ENCODE peak calls at places on chromosomes 6 and 20, in six cellular contexts. C is left lung; U is activated CD8-positive, alpha-beta T cell treated with anti-CD3 and anti-CD28 coated beads for 36 hours; F is MM.1S; D is upper lobe of right lung; W is astrocyte of the spinal cord. T is an unnamed sample.
A peak's percentile ranks its signal among the peaks of the same experiment; 100 is the strongest.

GRCh38 chr6:47292944-47293343 is 16.8 kb downstream of the TNFRSF21 start:
- DNase-seq in W (no peak), U (no peak), C (no peak), D (no peak), F (no peak), T (no peak)

GRCh38 chr6:9795880-9796279 is 619.0 kb downstream of the TFAP2A start:
- DNase-seq in F (no peak), U (no peak), C (no peak), W (peak; percentile 11), D (no peak), T (no peak)

GRCh38 chr6:98636941-98637340 is 197.4 kb upstream of the POU3F2 start:
- DNase-seq in F (no peak), D (no peak), C (no peak), U (no peak), W (no peak), T (no peak)

GRCh38 chr6:153989989-153990388 is 49.1 kb upstream of the OPRM1 start:
- DNase-seq in U (no peak), C (no peak), W (no peak), F (no peak), D (no peak), T (no peak)

GRCh38 chr6:4145083-4145482 is 9.7 kb upstream of the ECI2 start:
- DNase-seq in W (no peak), C (no peak), U (no peak), D (no peak), F (no peak), T (no peak)

GRCh38 chr6:27138398-27138797 is 109.1 kb upstream of the PRSS16 start:
- DNase-seq in U (no peak), W (no peak), D (no peak), F (no peak), C (no peak), T (no peak)

GRCh38 chr6:154938245-154938583 is 56.9 kb upstream of the TIAM2 start:
- DNase-seq in C (no peak), F (no peak), W (no peak), U (no peak), D (peak; percentile 68), T (no peak)

GRCh38 chr6:28683945-28684538 is 158.4 kb downstream of the GPX5 start:
- DNase-seq in F (peak; percentile 54), W (peak; percentile 32), D (no peak), C (no peak), U (no peak), T (no peak)

GRCh38 chr20:36439040-36439730 is 102.1 kb upstream of the MYL9 start:
- DNase-seq in C (peak; percentile 89), W (peak; percentile 42), F (peak; percentile 49), U (peak; percentile 84), D (peak; percentile 80), T (peak; percentile 58)

GRCh38 chr20:37915800-37916570 is 13.1 kb downstream of the VSTM2L start:
- DNase-seq in W (no peak), D (no peak), C (no peak), F (no peak), U (no peak), T (no peak)

GRCh38 chr20:911882-912600 is 4.1 kb downstream of the ANGPT4 start:
- DNase-seq in W (no peak), C (no peak), F (no peak), D (no peak), U (peak; percentile 31), T (no peak)

GRCh38 chr6:129893513-129894098 is 32.5 kb upstream of the TMEM244 start:
- DNase-seq in C (no peak), W (peak; percentile 43), F (peak; percentile 41), U (no peak), D (no peak), T (no peak)

GRCh38 chr20:44730441-44730840 is 15.2 kb upstream of the KCNK15 start:
- DNase-seq in U (no peak), F (no peak), W (peak; percentile 75), C (no peak), D (no peak), T (no peak)

GRCh38 chr6:136533487-136533886 is 16.7 kb downstream of the MAP7 start:
- DNase-seq in C (no peak), U (no peak), F (no peak), W (no peak), D (no peak), T (no peak)

GRCh38 chr6:111784423-111784822 is 88.8 kb downstream of the FYN start:
- DNase-seq in W (no peak), F (no peak), U (no peak), C (no peak), D (no peak), T (no peak)

GRCh38 chr6:28772480-28773381 is 151.1 kb downstream of the TRIM27 start:
- DNase-seq in W (no peak), C (no peak), F (no peak), U (no peak), D (no peak), T (no peak)

GRCh38 chr20:58891686-58892125 is 39.2 kb downstream of the GNAS start:
- DNase-seq in C (peak; percentile 74), F (peak; percentile 40), U (peak; percentile 50), W (no peak), D (peak; percentile 72), T (peak; percentile 45)

GRCh38 chr20:18428490-18429173 is 38.2 kb downstream of the DZANK1 start:
- DNase-seq in U (no peak), F (no peak), W (peak; percentile 40), D (no peak), C (no peak), T (no peak)

GRCh38 chr6:2733324-2733723 is 17.4 kb downstream of the MYLK4 start:
- DNase-seq in D (peak; percentile 80), C (peak; percentile 79), U (peak; percentile 79), F (no peak), W (no peak), T (peak; percentile 52)

GRCh38 chr6:138869343-138869742 is 73.5 kb downstream of the ECT2L start:
- DNase-seq in U (no peak), F (no peak), W (no peak), C (no peak), D (no peak), T (no peak)

GRCh38 chr20:44104807-44105517 is 82.0 kb downstream of the JPH2 start:
- DNase-seq in F (no peak), D (no peak), U (no peak), C (no peak), W (peak; percentile 59), T (no peak)

GRCh38 chr20:5811746-5812145 is 61.5 kb downstream of the SHLD1 start:
- DNase-seq in U (no peak), W (no peak), D (no peak), C (no peak), F (no peak), T (no peak)

GRCh38 chr20:5809495-5809894 is 59.3 kb downstream of the SHLD1 start:
- DNase-seq in U (no peak), F (no peak), D (no peak), C (no peak), W (no peak), T (no peak)

GRCh38 chr20:5808901-5809300 is 58.7 kb downstream of the SHLD1 start:
- DNase-seq in W (no peak), D (no peak), C (no peak), F (no peak), U (no peak), T (no peak)

GRCh38 chr20:5807431-5807830 is 57.2 kb downstream of the SHLD1 start:
- DNase-seq in U (no peak), D (no peak), W (no peak), C (no peak), F (no peak), T (no peak)

GRCh38 chr20:5806457-5807263 is 56.5 kb downstream of the SHLD1 start:
- DNase-seq in D (no peak), F (no peak), C (no peak), U (peak; percentile 23), W (no peak), T (no peak)
- TF ChIP-seq CTCF in D (no peak), F (no peak), C (no peak), U (no peak), W (peak; percentile 28), T (no peak)

DNA sequence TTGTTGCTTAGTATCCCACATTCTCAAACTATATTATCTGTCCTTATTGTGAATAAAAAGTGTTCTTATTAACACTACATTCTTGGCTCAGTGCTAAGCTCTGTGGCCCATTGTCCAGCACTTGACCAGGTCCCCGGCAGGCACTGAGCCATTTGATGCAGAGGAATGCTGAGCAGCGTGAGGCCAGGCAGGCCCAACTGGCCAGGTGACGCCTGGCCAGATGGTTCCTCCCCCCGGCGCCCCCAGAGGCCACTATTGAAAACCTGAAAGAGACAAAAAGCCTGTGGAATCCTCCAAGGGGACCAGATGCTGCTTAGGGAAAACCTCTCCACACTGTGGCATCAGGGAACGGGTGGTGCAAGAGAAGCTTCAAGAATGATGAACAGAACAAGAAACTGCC is 597.5 kb upstream of the JAG1 start:
- DNase-seq in W (no peak), C (peak; percentile 41), F (no peak), U (no peak), D (no peak), T (no peak)
- TF ChIP-seq CTCF in W (peak; percentile 13), C (no peak), F (no peak), U (no peak), D (no peak), T (no peak)

GRCh38 chr20:39429716-39430115 is 467.6 kb downstream of the DHX35 start:
- DNase-seq in F (no peak), C (no peak), W (no peak), U (no peak), D (no peak), T (no peak)
- TF ChIP-seq CTCF in F (no peak), C (no peak), W (peak; percentile 1), U (no peak), D (peak; percentile 29), T (no peak)

DNA sequence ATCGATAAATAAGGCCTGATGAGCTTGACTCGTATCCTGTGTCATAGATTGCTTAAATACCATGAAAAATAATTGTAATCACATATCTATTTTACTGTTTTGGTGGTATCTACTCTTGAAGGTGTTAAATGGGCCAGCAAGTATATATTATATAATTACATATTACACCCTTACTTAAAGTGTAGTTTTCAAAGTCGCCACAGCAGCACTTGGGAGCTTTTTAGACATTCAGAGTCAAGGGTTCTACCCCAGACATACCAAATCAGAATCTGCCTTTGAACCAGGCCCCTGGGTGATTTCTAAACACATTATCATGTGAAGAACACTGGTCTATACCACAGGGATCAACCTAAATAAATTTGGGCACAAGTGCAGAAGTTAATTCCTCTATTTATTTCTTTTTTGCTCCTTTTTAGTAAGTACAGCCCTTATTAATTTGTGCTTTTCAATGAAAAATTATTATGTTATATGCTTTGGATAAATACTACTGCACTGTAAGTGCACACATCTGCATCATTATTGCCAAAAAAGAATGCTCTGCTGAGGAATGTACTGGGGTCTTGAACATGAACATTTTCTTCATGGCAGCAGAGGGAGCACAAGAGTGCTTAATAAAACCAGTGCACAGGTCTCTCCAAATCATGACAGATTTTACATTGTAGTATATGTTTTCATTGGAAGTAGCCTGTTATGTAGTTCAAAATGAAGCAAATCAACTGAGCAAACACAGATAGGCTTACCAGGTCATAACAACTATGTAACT is 3.1 kb upstream of the ATXN1 start:
- DNase-seq in C (no peak), W (peak; percentile 78), F (peak; percentile 31), D (no peak), U (no peak), T (no peak)
- TF ChIP-seq CTCF in C (no peak), W (peak; percentile 46), F (peak; percentile 50), D (peak; percentile 45), U (peak; percentile 91), T (no peak)

GRCh38 chr20:23009636-23010035 is 25.5 kb upstream of the SSTR4 start:
- DNase-seq in D (no peak), U (no peak), W (no peak), C (no peak), F (no peak), T (no peak)
- TF ChIP-seq CTCF in D (no peak), U (no peak), W (no peak), C (no peak), F (no peak), T (no peak)

T was measured in activated B cell treated with CpG ODN at 0.5 μM for 24 hours.